ENCODE peak calls at places on chromosomes 6 and 20, in nine cellular contexts. O is prostate gland, L is nephron progenitor cell, M is body of pancreas, T is tibial artery, K is A549, D is WTC11, P is GM06990, H is endodermal cell. X is an unnamed sample.

GRCh38 chr6:43972179-43972914 is 154.9 kb downstream of the MRPL14 start:
- DNase-seq in O (no peak), L (no peak), M (peak), T (no peak), K (no peak), D (no peak), P (no peak), H (peak), X (peak)

GRCh38 chr20:39152742-39153141 is 190.6 kb downstream of the DHX35 start:
- DNase-seq in O (no peak), L (no peak), M (no peak), T (no peak), K (no peak), D (no peak), P (no peak), H (no peak), X (no peak)

GRCh38 chr20:44479643-44480042 is 4.0 kb downstream of the TTPAL start:
- DNase-seq in O (no peak), L (no peak), M (no peak), T (no peak), K (no peak), D (no peak), P (no peak), H (no peak), X (no peak)

GRCh38 chr20:11091496-11091895 is 417.7 kb upstream of the JAG1 start:
- DNase-seq in O (no peak), L (no peak), M (no peak), T (no peak), K (no peak), D (no peak), P (no peak), H (no peak), X (no peak)

GRCh38 chr6:27591660-27592059 is 118.8 kb upstream of the ZNF184 start:
- DNase-seq in O (no peak), L (peak), M (no peak), T (no peak), K (peak), D (no peak), P (peak), H (peak), X (no peak)

GRCh38 chr6:75089921-75090320 is 115.9 kb downstream of the COL12A1 start:
- DNase-seq in O (no peak), L (no peak), M (no peak), T (no peak), K (no peak), D (peak), P (no peak), H (no peak), X (no peak)

GRCh38 chr6:17725083-17725482 is 18.4 kb upstream of the NUP153 start:
- DNase-seq in O (no peak), L (peak), M (peak), T (peak), K (no peak), D (peak), P (no peak), H (peak), X (no peak)

GRCh38 chr6:144104898-144105487 is 9.6 kb upstream of the SF3B5 start:
- DNase-seq in O (peak), L (no peak), M (peak), T (no peak), K (peak), D (no peak), P (peak), H (no peak), X (no peak)

GRCh38 chr6:53495496-53495895 is 49.4 kb downstream of the GCLC start:
- DNase-seq in O (no peak), L (no peak), M (no peak), T (no peak), K (no peak), D (no peak), P (no peak), H (no peak), X (no peak)

GRCh38 chr6:70651326-70651905 is 16.3 kb upstream of the SMAP1 start:
- DNase-seq in O (no peak), L (no peak), M (no peak), T (no peak), K (no peak), D (no peak), P (peak), H (no peak), X (no peak)

GRCh38 chr6:36327226-36328009 is 9.3 kb downstream of the BNIP5 start:
- DNase-seq in O (no peak), L (no peak), M (no peak), T (no peak), K (no peak), D (no peak), P (no peak), H (peak), X (no peak)

GRCh38 chr6:18211338-18211737 is 53.0 kb downstream of the DEK start:
- DNase-seq in O (no peak), L (no peak), M (no peak), T (no peak), K (no peak), D (no peak), P (peak), H (no peak), X (no peak)

GRCh38 chr20:37938954-37939353 is 36.0 kb downstream of the VSTM2L start:
- DNase-seq in O (no peak), L (no peak), M (no peak), T (no peak), K (no peak), D (no peak), P (no peak), H (peak), X (no peak)

GRCh38 chr6:3209114-3210023 is 18.1 kb downstream of the TUBB2B start:
- DNase-seq in O (no peak), L (no peak), M (peak), T (peak), K (peak), D (peak), P (peak), H (peak), X (no peak)

GRCh38 chr20:48411265-48411664 is 416.5 kb downstream of the PREX1 start:
- DNase-seq in O (no peak), L (no peak), M (no peak), T (no peak), K (no peak), D (no peak), P (no peak), H (no peak), X (no peak)

GRCh38 chr20:47349365-47350180 is 6.9 kb downstream of the ZMYND8 start:
- DNase-seq in O (no peak), L (no peak), M (no peak), T (no peak), K (no peak), D (no peak), P (no peak), H (no peak), X (no peak)

GRCh38 chr6:80249897-80250296 is 143.4 kb downstream of the BCKDHB start:
- DNase-seq in O (no peak), L (no peak), M (no peak), T (no peak), K (no peak), D (no peak), P (no peak), H (no peak), X (no peak)

GRCh38 chr20:46122516-46123481 is 4.7 kb downstream of the CD40 start:
- DNase-seq in O (no peak), L (no peak), M (no peak), T (no peak), K (no peak), D (no peak), P (no peak), H (peak), X (no peak)

GRCh38 chr6:129539032-129539431 is 170.9 kb downstream of the ARHGAP18 start:
- DNase-seq in O (no peak), L (no peak), M (no peak), T (no peak), K (no peak), D (no peak), P (no peak), H (peak), X (no peak)

GRCh38 chr20:34102342-34102741 is 9.7 kb downstream of the EIF2S2 start:
- DNase-seq in O (no peak), L (no peak), M (no peak), T (no peak), K (no peak), D (no peak), P (no peak), H (no peak), X (no peak)

GRCh38 chr6:54754406-54754805 is 92.2 kb upstream of the FAM83B start:
- DNase-seq in O (no peak), L (no peak), M (no peak), T (no peak), K (no peak), D (no peak), P (no peak), H (no peak), X (no peak)

GRCh38 chr6:8588176-8588575 is 152.8 kb upstream of the SLC35B3 start:
- DNase-seq in O (no peak), L (no peak), M (no peak), T (no peak), K (no peak), D (no peak), P (no peak), H (no peak), X (no peak)

GRCh38 chr20:22379472-22379871 is 204.9 kb downstream of the FOXA2 start:
- DNase-seq in O (no peak), L (no peak), M (peak), T (no peak), K (peak), D (no peak), P (no peak), H (no peak), X (no peak)

GRCh38 chr20:63495771-63496403 is 3.0 kb downstream of the EEF1A2 start:
- DNase-seq in O (peak), L (peak), M (peak), T (peak), K (peak), D (peak), P (no peak), H (peak), X (peak)

GRCh38 chr6:140380371-140381218 is 1006.1 kb upstream of the CITED2 start:
- DNase-seq in O (no peak), L (no peak), M (no peak), T (no peak), K (no peak), D (no peak), P (no peak), H (no peak), X (no peak)

GRCh38 chr6:119128252-119128912 is 49.9 kb upstream of the FAM184A start:
- DNase-seq in O (no peak), L (no peak), M (no peak), T (no peak), K (no peak), D (no peak), P (no peak), H (no peak), X (no peak)

GRCh38 chr6:130708338-130708737 is 118.9 kb upstream of the SMLR1 start:
- DNase-seq in O (peak), L (no peak), M (no peak), T (no peak), K (peak), D (no peak), P (no peak), H (no peak), X (no peak)

GRCh38 chr6:47437592-47437991 is 40.0 kb upstream of the CD2AP start:
- DNase-seq in O (no peak), L (no peak), M (no peak), T (no peak), K (no peak), D (no peak), P (peak), H (no peak), X (no peak)

GRCh38 chr6:124372076-124372475 is 568.4 kb downstream of the NKAIN2 start:
- DNase-seq in O (no peak), L (no peak), M (no peak), T (no peak), K (no peak), D (no peak), P (no peak), H (no peak), X (no peak)

GRCh38 chr6:20338160-20338559 is 63.5 kb upstream of the E2F3 start:
- DNase-seq in O (no peak), L (no peak), M (no peak), T (no peak), K (no peak), D (no peak), P (no peak), H (no peak), X (no peak)

DNA sequence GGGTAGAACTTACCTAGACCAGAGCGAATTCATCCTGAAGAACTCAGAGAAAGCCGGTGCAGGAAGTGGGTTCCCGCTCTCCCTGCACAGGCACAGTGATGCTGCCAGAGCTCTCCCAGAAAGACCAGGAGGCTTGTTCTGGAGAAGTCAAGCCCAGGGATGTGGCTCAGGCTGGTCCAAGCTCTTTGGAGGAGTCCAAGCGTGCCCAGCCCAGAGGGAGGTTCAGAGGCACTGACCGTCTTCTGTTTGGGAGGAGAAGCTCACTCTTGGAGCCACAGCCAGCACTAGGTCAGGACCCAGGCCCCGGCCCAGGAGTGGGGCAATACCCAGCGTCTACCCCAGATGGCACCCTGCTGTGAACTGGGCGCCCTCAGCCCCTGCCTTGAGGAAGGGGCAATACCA is 1.5 kb upstream of the PMEPA1 start:
- DNase-seq in O (peak), L (no peak), M (no peak), T (no peak), K (peak), D (no peak), P (no peak), H (peak), X (no peak)
- TF ChIP-seq CTCF in O (no peak), L (no peak), M (no peak), T (no peak), K (no peak), D (no peak), P (no peak), H (no peak), X (no peak)

GRCh38 chr20:42572320-42573016 is 617.2 kb downstream of the PTPRT start:
- DNase-seq in O (peak), L (no peak), M (peak), T (no peak), K (no peak), D (no peak), P (no peak), H (no peak), X (no peak)

GRCh38 chr20:42577193-42577592 is 612.5 kb downstream of the PTPRT start:
- DNase-seq in O (no peak), L (no peak), M (no peak), T (no peak), K (no peak), D (peak), P (no peak), H (peak), X (no peak)
- TF ChIP-seq CTCF in O (no peak), L (no peak), M (no peak), T (no peak), K (no peak), D (no peak), P (no peak), H (peak), X (no peak)

DNA sequence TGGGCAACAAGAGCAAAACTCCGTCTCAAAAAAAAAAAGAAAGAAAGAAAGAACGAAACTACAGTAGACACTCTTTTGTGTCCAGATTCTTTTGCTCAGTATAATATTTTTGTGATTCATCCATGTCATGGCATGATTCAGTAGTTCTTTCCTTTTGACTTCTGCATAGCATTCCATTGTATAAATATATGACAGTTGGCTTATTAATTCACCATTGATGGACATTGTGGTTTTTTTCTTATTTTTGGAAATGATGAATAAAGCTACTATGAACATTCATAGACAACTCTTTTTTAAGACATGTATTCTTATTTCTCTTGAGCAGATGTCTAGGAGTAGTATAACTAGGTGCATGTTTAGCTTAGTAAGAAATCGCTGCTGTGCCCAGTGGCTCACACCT is 10.3 kb upstream of the IER3 start:
- DNase-seq in O (no peak), L (no peak), M (no peak), T (no peak), K (no peak), D (no peak), P (no peak), H (no peak), X (no peak)
- TF ChIP-seq CTCF in O (no peak), L (no peak), M (no peak), T (no peak), K (no peak), D (no peak), P (no peak), H (no peak), X (no peak)

DNA sequence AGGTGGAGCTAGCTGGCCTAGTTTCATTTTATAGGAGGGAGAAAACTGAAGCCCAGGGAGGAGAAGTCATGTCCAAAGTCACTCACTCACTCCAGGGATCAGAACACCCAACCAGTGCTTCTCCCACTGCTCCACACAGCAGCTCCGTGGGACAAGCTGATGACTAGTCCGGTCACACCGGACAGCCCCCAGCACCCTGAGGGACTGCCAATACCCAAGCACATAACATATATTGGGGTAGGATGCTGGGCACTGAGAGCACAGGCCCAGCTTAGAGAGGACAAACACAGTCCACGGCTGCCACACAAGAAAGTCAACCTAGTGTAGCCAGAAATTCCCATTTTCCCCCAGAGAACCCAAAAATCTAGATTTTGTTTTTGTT is 5.7 kb downstream of the RRBP1 start:
- DNase-seq in O (no peak), L (no peak), M (no peak), T (no peak), K (no peak), D (no peak), P (no peak), H (no peak), X (no peak)
- TF ChIP-seq CTCF in O (no peak), L (no peak), M (no peak), T (no peak), K (no peak), D (no peak), P (no peak), H (no peak), X (no peak)

GRCh38 chr6:13918686-13919085 is 6.1 kb upstream of the RNF182 start:
- DNase-seq in O (no peak), L (no peak), M (no peak), T (no peak), K (no peak), D (no peak), P (no peak), H (no peak), X (no peak)

GRCh38 chr6:13917141-13917540 is 7.6 kb upstream of the RNF182 start:
- DNase-seq in O (no peak), L (no peak), M (no peak), T (no peak), K (no peak), D (no peak), P (no peak), H (no peak), X (no peak)

GRCh38 chr6:13914346-13914745 is 10.4 kb upstream of the RNF182 start:
- DNase-seq in O (no peak), L (no peak), M (no peak), T (no peak), K (no peak), D (no peak), P (no peak), H (no peak), X (no peak)

GRCh38 chr6:13915566-13916229 is 9.1 kb upstream of the RNF182 start:
- DNase-seq in O (no peak), L (no peak), M (no peak), T (no peak), K (no peak), D (no peak), P (no peak), H (no peak), X (no peak)

DNA sequence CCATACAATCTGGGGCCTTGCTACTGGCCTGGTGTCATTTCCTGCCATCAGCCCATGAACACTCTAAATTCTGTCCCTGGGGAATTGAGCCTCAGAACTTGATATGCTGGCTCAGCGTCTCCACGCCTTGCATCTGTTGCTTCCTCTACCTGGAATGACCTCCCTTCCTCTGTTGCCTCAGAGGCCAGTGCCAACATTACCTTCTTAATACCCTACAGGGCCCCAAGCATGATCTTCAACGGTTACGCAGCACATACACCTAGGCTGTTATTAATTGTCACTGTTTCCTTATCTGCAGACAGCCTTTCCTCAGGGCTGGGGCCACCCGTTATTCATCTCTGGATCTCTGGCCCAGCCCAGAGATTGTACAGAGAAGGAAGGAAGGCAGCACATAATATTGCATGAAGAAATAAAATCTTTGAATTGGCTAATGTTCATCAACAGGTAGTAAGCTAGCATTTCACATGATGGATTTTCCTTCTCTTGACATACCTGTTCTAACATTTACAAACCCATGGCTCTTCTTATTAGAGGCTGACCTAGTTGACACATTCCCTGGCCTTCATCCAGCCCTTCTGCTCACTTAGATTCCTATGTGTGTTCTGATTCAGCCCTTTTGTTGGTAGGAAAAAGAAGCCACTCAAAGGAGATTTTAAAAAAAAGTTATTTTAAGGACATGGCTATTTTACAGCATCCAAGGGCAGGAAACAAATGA is 8.4 kb upstream of the RNF182 start:
- DNase-seq in O (no peak), L (no peak), M (peak), T (no peak), K (no peak), D (no peak), P (no peak), H (no peak), X (no peak)
- TF ChIP-seq CTCF in O (no peak), L (no peak), M (no peak), T (no peak), K (no peak), D (no peak), P (no peak), H (no peak), X (no peak)

DNA sequence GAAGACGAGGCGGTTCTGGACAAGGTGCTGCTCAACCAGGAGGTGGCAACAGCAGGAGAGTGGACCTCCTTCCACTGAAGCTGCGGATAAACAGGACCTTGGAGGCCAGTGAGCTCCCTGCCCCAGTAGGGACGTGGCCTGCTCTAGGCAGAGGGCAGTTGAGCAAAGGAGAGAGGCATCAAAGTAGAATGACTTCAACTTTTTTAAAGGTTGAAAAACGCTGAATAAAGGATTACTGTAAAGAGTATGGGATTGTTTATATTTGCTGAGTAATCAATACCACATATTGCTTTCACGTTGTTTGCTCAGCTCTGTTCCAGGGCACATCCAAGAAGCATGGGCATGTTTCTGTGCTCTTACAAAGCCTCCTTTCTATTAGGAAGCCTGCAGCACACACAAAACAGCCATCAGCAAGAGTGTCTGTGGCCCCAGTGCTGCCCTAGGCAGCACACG is 48.1 kb downstream of the ERMARD start:
- DNase-seq in O (peak), L (no peak), M (no peak), T (no peak), K (no peak), D (no peak), P (no peak), H (peak), X (no peak)
- TF ChIP-seq CTCF in O (no peak), L (no peak), M (no peak), T (no peak), K (no peak), D (no peak), P (no peak), H (peak), X (no peak)

X was measured in chondrocyte.